ENCODE peak calls at places on chromosomes 3 and 15, in four cellular contexts. R is mesenchymal stem cell, N is neuronal stem cell, Y is IMR-90. I is an unnamed sample.

GRCh38 chr3:58210761-58211477 is at the start of gene DNASE1L3:
- DNase-seq in R (no peak), N (no peak), Y (no peak), I (no peak)

GRCh38 chr3:112101946-112102345 is 15.8 kb downstream of the C3orf52 start:
- DNase-seq in R (peak; percentile 66), N (no peak), Y (peak; percentile 97), I (no peak)

GRCh38 chr15:88449581-88449980 is 17.6 kb downstream of the MRPL46 start:
- DNase-seq in R (no peak), N (no peak), Y (no peak), I (no peak)

GRCh38 chr15:39625856-39626255 is 45.0 kb downstream of the THBS1 start:
- DNase-seq in R (peak; percentile 45), N (no peak), Y (peak; percentile 56), I (no peak)

GRCh38 chr3:66037330-66037985 is 1.3 kb downstream of the MAGI1 start:
- DNase-seq in R (peak; percentile 67), N (no peak), Y (peak; percentile 64), I (peak; percentile 76)

GRCh38 chr15:51267714-51268105 is 70.7 kb downstream of the CYP19A1 start:
- DNase-seq in R (no peak), N (no peak), Y (no peak), I (peak; percentile 37)

GRCh38 chr3:122268257-122269024 is 56.6 kb upstream of the CSTA start:
- DNase-seq in R (peak; percentile 46), N (no peak), Y (no peak), I (no peak)

GRCh38 chr15:79243723-79244122 is 38.8 kb upstream of the ANKRD34C start:
- DNase-seq in R (peak; percentile 7), N (no peak), Y (no peak), I (no peak)

GRCh38 chr3:105448338-105448982 is 81.8 kb downstream of the ALCAM start:
- DNase-seq in R (peak; percentile 24), N (peak; percentile 9), Y (peak; percentile 29), I (no peak)

GRCh38 chr3:14128724-14129123 is 3.9 kb downstream of the TMEM43 start:
- DNase-seq in R (no peak), N (no peak), Y (no peak), I (no peak)

GRCh38 chr3:50170689-50171088 is 15.6 kb downstream of the SEMA3F start:
- DNase-seq in R (peak; percentile 76), N (no peak), Y (peak; percentile 90), I (no peak)

GRCh38 chr3:69776926-69777581 is 37.8 kb downstream of the MITF start:
- DNase-seq in R (no peak), N (no peak), Y (no peak), I (no peak)

GRCh38 chr15:68342351-68342750 is 64.8 kb downstream of the FEM1B start:
- DNase-seq in R (no peak), N (no peak), Y (no peak), I (no peak)

GRCh38 chr3:12993623-12994356 is 79.4 kb downstream of the IQSEC1 start:
- DNase-seq in R (peak; percentile 40), N (no peak), Y (no peak), I (peak; percentile 55)

GRCh38 chr15:91874992-91875651 is 21.6 kb downstream of the SLCO3A1 start:
- DNase-seq in R (no peak), N (no peak), Y (no peak), I (no peak)

GRCh38 chr3:191192941-191193340 is 6.1 kb upstream of the OSTN start:
- DNase-seq in R (no peak), N (no peak), Y (no peak), I (no peak)

GRCh38 chr3:58234516-58234931 is 3.1 kb upstream of the ABHD6 start:
- DNase-seq in R (peak; percentile 64), N (no peak), Y (peak; percentile 67), I (no peak)

GRCh38 chr3:112873632-112874031 is 27.0 kb upstream of the CD200R1L start:
- DNase-seq in R (no peak), N (no peak), Y (no peak), I (no peak)

GRCh38 chr3:46710671-46711295 is 6.9 kb downstream of the PRSS50 start:
- DNase-seq in R (no peak), N (no peak), Y (no peak), I (no peak)

GRCh38 chr3:33658971-33659848 is 58.8 kb downstream of the CLASP2 start:
- DNase-seq in R (peak; percentile 95), N (peak; percentile 65), Y (peak; percentile 88), I (peak; percentile 78)

GRCh38 chr15:69074843-69075224 is 60.3 kb downstream of the NOX5 start:
- DNase-seq in R (peak; percentile 26), N (no peak), Y (no peak), I (no peak)

GRCh38 chr15:80967991-80968510 is 21.6 kb downstream of the MESD start:
- DNase-seq in R (no peak), N (no peak), Y (no peak), I (no peak)
- H4K8ac ChIP-seq in R (no peak overlapping the region), N (no peak overlapping the region), Y (no peak overlapping the region), I (no peak overlapping the region)

GRCh38 chr3:52044869-52045616 is 11.3 kb downstream of the DUSP7 start:
- DNase-seq in R (no peak), N (no peak), Y (no peak), I (peak; percentile 65)
- H4K8ac ChIP-seq in R (peak overlapping the region; percentile 35), N (no peak overlapping the region), Y (peak overlapping the region; percentile 76), I (no peak overlapping the region)

GRCh38 chr15:66820474-66821258 is 118.6 kb downstream of the SMAD6 start:
- DNase-seq in R (no peak), N (no peak), Y (no peak), I (no peak)
- H4K8ac ChIP-seq in R (peak overlapping the region; percentile 74), N (no peak overlapping the region), Y (no peak overlapping the region), I (no peak overlapping the region)

GRCh38 chr15:50163719-50164410 is 18.1 kb upstream of the SLC27A2 start:
- DNase-seq in R (no peak), N (no peak), Y (no peak), I (no peak)

GRCh38 chr15:50167112-50167511 is 14.9 kb upstream of the SLC27A2 start:
- DNase-seq in R (no peak), N (no peak), Y (no peak), I (no peak)

GRCh38 chr15:50164458-50164857 is 17.5 kb upstream of the SLC27A2 start:
- DNase-seq in R (no peak), N (no peak), Y (no peak), I (no peak)

GRCh38 chr15:50166216-50166615 is 15.8 kb upstream of the SLC27A2 start:
- DNase-seq in R (peak; percentile 58), N (no peak), Y (peak; percentile 87), I (no peak)

DNA sequence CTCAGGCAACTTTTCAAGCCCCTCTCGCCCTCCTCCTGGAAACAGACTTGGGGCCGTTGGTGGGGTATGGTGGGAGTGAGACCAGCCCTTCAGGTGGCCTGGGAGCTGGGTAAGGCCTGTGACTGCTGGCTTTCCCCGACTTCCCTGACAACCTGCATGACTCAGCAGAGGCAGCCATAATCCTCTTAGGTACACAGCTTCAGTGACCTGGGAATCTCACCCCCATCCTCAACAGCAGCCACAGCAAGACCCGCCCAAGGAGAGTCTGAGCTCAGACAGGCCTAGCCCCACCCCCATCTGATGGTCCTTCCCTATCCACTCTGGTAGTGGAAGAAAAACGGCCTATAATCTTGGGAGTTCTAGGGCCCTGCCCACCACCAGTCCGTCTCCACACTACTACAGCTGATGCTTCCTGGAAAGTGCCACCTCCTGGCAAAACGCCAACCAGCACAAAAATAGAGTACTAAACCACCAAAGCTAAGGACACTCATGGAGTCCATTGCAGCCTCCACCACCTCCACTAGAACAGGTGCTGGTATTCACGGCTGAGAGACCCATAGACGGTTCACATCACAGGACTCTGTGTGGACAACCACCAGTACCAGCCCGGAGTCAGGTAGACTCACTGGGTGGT is 13.1 kb upstream of the SLC27A2 start:
- DNase-seq in R (no peak), N (no peak), Y (no peak), I (no peak)
- H4K8ac ChIP-seq in R (peak overlapping the region; percentile 28), N (no peak overlapping the region), Y (no peak overlapping the region), I (no peak overlapping the region)

GRCh38 chr3:181719298-181719859 is 7.7 kb downstream of the SOX2 start:
- DNase-seq in R (no peak), N (no peak), Y (no peak), I (no peak)
- H4K8ac ChIP-seq in R (no peak overlapping the region), N (no peak overlapping the region), Y (no peak overlapping the region), I (no peak overlapping the region)